ENCODE peak calls at places on chromosomes 2 and 18, in five cellular contexts. One of them, this sample, is unnamed.

GRCh38 chr18:55841314-55841713 is 253.3 kb upstream of the TCF4 start:
- DNase-seq in CD8-positive, alpha-beta memory T cell: no peak
- DNase-seq in left ventricle myocardium superior: no peak
- DNase-seq in HCT116: no peak
- DNase-seq in endodermal cell: no peak
- DNase-seq in this sample: no peak

GRCh38 chr2:119671011-119671410 is 8.0 kb upstream of the TMEM177 start:
- DNase-seq in CD8-positive, alpha-beta memory T cell: no peak
- DNase-seq in left ventricle myocardium superior: no peak
- DNase-seq in HCT116: no peak
- DNase-seq in endodermal cell: peak; percentile 14
- DNase-seq in this sample: no peak

GRCh38 chr18:55999641-56000040 is 411.6 kb upstream of the TCF4 start:
- DNase-seq in CD8-positive, alpha-beta memory T cell: no peak
- DNase-seq in left ventricle myocardium superior: no peak
- DNase-seq in HCT116: no peak
- DNase-seq in endodermal cell: no peak
- DNase-seq in this sample: no peak

GRCh38 chr18:11398625-11399024 is 210.8 kb upstream of the SLC35G4 start:
- DNase-seq in CD8-positive, alpha-beta memory T cell: no peak
- DNase-seq in left ventricle myocardium superior: no peak
- DNase-seq in HCT116: peak; percentile 4
- DNase-seq in endodermal cell: no peak
- DNase-seq in this sample: no peak

GRCh38 chr2:12169721-12170120 is 423.3 kb downstream of the LPIN1 start:
- DNase-seq in CD8-positive, alpha-beta memory T cell: no peak
- DNase-seq in left ventricle myocardium superior: peak; percentile 37
- DNase-seq in HCT116: no peak
- DNase-seq in endodermal cell: no peak
- DNase-seq in this sample: no peak

GRCh38 chr2:190119948-190120347 is 57.4 kb upstream of the MSTN start:
- DNase-seq in CD8-positive, alpha-beta memory T cell: no peak
- DNase-seq in left ventricle myocardium superior: no peak
- DNase-seq in HCT116: no peak
- DNase-seq in endodermal cell: peak; percentile 58
- DNase-seq in this sample: no peak

GRCh38 chr18:57802166-57802868 is 798 bp downstream of the ATP8B1 start:
- DNase-seq in CD8-positive, alpha-beta memory T cell: no peak
- DNase-seq in left ventricle myocardium superior: no peak
- DNase-seq in HCT116: no peak
- DNase-seq in endodermal cell: peak; percentile 80
- DNase-seq in this sample: no peak

GRCh38 chr2:14608245-14608644 is 24.3 kb upstream of the LRATD1 start:
- DNase-seq in CD8-positive, alpha-beta memory T cell: no peak
- DNase-seq in left ventricle myocardium superior: no peak
- DNase-seq in HCT116: no peak
- DNase-seq in endodermal cell: no peak
- DNase-seq in this sample: no peak

GRCh38 chr18:48539406-48540328 is 836 bp downstream of the CTIF start:
- DNase-seq in CD8-positive, alpha-beta memory T cell: no peak
- DNase-seq in left ventricle myocardium superior: peak; percentile 60
- DNase-seq in HCT116: no peak
- DNase-seq in endodermal cell: peak; percentile 85
- DNase-seq in this sample: peak; percentile 35

GRCh38 chr2:226578373-226578772 is 221.2 kb downstream of the IRS1 start:
- DNase-seq in CD8-positive, alpha-beta memory T cell: no peak
- DNase-seq in left ventricle myocardium superior: no peak
- DNase-seq in HCT116: no peak
- DNase-seq in endodermal cell: no peak
- DNase-seq in this sample: no peak

GRCh38 chr2:240593703-240594451 is 7.3 kb downstream of the CAPN10 start:
- DNase-seq in CD8-positive, alpha-beta memory T cell: no peak
- DNase-seq in left ventricle myocardium superior: peak; percentile 87
- DNase-seq in HCT116: no peak
- DNase-seq in endodermal cell: no peak
- DNase-seq in this sample: no peak

GRCh38 chr2:129934044-129934822 is 45.2 kb upstream of the RAB6C start:
- DNase-seq in CD8-positive, alpha-beta memory T cell: no peak
- DNase-seq in left ventricle myocardium superior: peak; percentile 46
- DNase-seq in HCT116: no peak
- DNase-seq in endodermal cell: peak; percentile 68
- DNase-seq in this sample: no peak

GRCh38 chr2:174450021-174450816 is 36.6 kb downstream of the GPR155 start:
- DNase-seq in CD8-positive, alpha-beta memory T cell: no peak
- DNase-seq in left ventricle myocardium superior: no peak
- DNase-seq in HCT116: no peak
- DNase-seq in endodermal cell: no peak
- DNase-seq in this sample: no peak

GRCh38 chr2:26605195-26605968 is 35.8 kb downstream of the CIB4 start:
- DNase-seq in CD8-positive, alpha-beta memory T cell: no peak
- DNase-seq in left ventricle myocardium superior: no peak
- DNase-seq in HCT116: peak; percentile 61
- DNase-seq in endodermal cell: peak; percentile 90
- DNase-seq in this sample: peak; percentile 60

GRCh38 chr2:229896857-229897256 is 25.0 kb downstream of the TRIP12 start:
- DNase-seq in CD8-positive, alpha-beta memory T cell: no peak
- DNase-seq in left ventricle myocardium superior: no peak
- DNase-seq in HCT116: no peak
- DNase-seq in endodermal cell: no peak
- DNase-seq in this sample: no peak

GRCh38 chr18:48990497-48991298 is 39.9 kb upstream of the SMAD7 start:
- DNase-seq in CD8-positive, alpha-beta memory T cell: no peak
- DNase-seq in left ventricle myocardium superior: no peak
- DNase-seq in HCT116: no peak
- DNase-seq in endodermal cell: peak; percentile 67
- DNase-seq in this sample: peak; percentile 25

GRCh38 chr2:223952280-223952968 is 4.8 kb upstream of the MRPL44 start:
- DNase-seq in CD8-positive, alpha-beta memory T cell: no peak
- DNase-seq in left ventricle myocardium superior: no peak
- DNase-seq in HCT116: no peak
- DNase-seq in endodermal cell: no peak
- DNase-seq in this sample: no peak

GRCh38 chr18:48688961-48689360 is 150.1 kb downstream of the CTIF start:
- DNase-seq in CD8-positive, alpha-beta memory T cell: no peak
- DNase-seq in left ventricle myocardium superior: no peak
- DNase-seq in HCT116: no peak
- DNase-seq in endodermal cell: no peak
- DNase-seq in this sample: no peak

GRCh38 chr18:47528343-47528742 is 276.9 kb upstream of the SKOR2 start:
- DNase-seq in CD8-positive, alpha-beta memory T cell: no peak
- DNase-seq in left ventricle myocardium superior: no peak
- DNase-seq in HCT116: no peak
- DNase-seq in endodermal cell: no peak
- DNase-seq in this sample: no peak

GRCh38 chr2:169131587-169132512 is 62.5 kb downstream of the DHRS9 start:
- DNase-seq in CD8-positive, alpha-beta memory T cell: no peak
- DNase-seq in left ventricle myocardium superior: no peak
- DNase-seq in HCT116: peak; percentile 77
- DNase-seq in endodermal cell: no peak
- DNase-seq in this sample: peak; percentile 76

GRCh38 chr2:239951117-239951734 is 73.9 kb downstream of the NDUFA10 start:
- DNase-seq in CD8-positive, alpha-beta memory T cell: no peak
- DNase-seq in left ventricle myocardium superior: no peak
- DNase-seq in HCT116: no peak
- DNase-seq in endodermal cell: no peak
- DNase-seq in this sample: no peak

GRCh38 chr2:100984892-100985307 is 17.2 kb upstream of the RPL31 start:
- DNase-seq in CD8-positive, alpha-beta memory T cell: peak; percentile 69
- DNase-seq in left ventricle myocardium superior: peak; percentile 84
- DNase-seq in HCT116: peak; percentile 64
- DNase-seq in endodermal cell: peak; percentile 90
- DNase-seq in this sample: peak; percentile 73

GRCh38 chr18:8140841-8141501 is 468.3 kb upstream of the RAB12 start:
- DNase-seq in CD8-positive, alpha-beta memory T cell: no peak
- DNase-seq in left ventricle myocardium superior: peak; percentile 64
- DNase-seq in HCT116: no peak
- DNase-seq in endodermal cell: peak; percentile 48
- DNase-seq in this sample: peak; percentile 57

GRCh38 chr2:57544626-57545025 is 502.0 kb upstream of the VRK2 start:
- DNase-seq in CD8-positive, alpha-beta memory T cell: no peak
- DNase-seq in left ventricle myocardium superior: no peak
- DNase-seq in HCT116: no peak
- DNase-seq in endodermal cell: no peak
- DNase-seq in this sample: no peak

GRCh38 chr2:72089537-72089936 is 58.1 kb downstream of the CYP26B1 start:
- DNase-seq in CD8-positive, alpha-beta memory T cell: no peak
- DNase-seq in left ventricle myocardium superior: no peak
- DNase-seq in HCT116: no peak
- DNase-seq in endodermal cell: peak; percentile 22
- DNase-seq in this sample: no peak

GRCh38 chr2:14220101-14220500 is 412.4 kb upstream of the LRATD1 start:
- DNase-seq in CD8-positive, alpha-beta memory T cell: no peak
- DNase-seq in left ventricle myocardium superior: no peak
- DNase-seq in HCT116: no peak
- DNase-seq in endodermal cell: no peak
- DNase-seq in this sample: no peak

GRCh38 chr2:85189606-85190270 is 56.5 kb downstream of the TCF7L1 start:
- DNase-seq in CD8-positive, alpha-beta memory T cell: no peak
- DNase-seq in left ventricle myocardium superior: no peak
- DNase-seq in HCT116: no peak
- DNase-seq in endodermal cell: no peak
- DNase-seq in this sample: no peak

GRCh38 chr2:32012872-32013271 is 2.1 kb upstream of the MEMO1 start:
- DNase-seq in CD8-positive, alpha-beta memory T cell: no peak
- DNase-seq in left ventricle myocardium superior: no peak
- DNase-seq in HCT116: no peak
- DNase-seq in endodermal cell: no peak
- DNase-seq in this sample: no peak

GRCh38 chr2:62304429-62305417 is 108.8 kb downstream of the B3GNT2 start:
- DNase-seq in CD8-positive, alpha-beta memory T cell: peak; percentile 40
- DNase-seq in left ventricle myocardium superior: peak; percentile 55
- DNase-seq in HCT116: peak; percentile 94
- DNase-seq in endodermal cell: peak; percentile 87
- DNase-seq in this sample: peak; percentile 96

GRCh38 chr18:9535430-9535972 is 60.2 kb downstream of the RALBP1 start:
- DNase-seq in CD8-positive, alpha-beta memory T cell: no peak
- DNase-seq in left ventricle myocardium superior: no peak
- DNase-seq in HCT116: no peak
- DNase-seq in endodermal cell: no peak
- DNase-seq in this sample: no peak

GRCh38 chr18:3871687-3872086 is 421.7 kb downstream of the TGIF1 start:
- DNase-seq in CD8-positive, alpha-beta memory T cell: no peak
- DNase-seq in left ventricle myocardium superior: no peak
- DNase-seq in HCT116: no peak
- DNase-seq in endodermal cell: no peak
- DNase-seq in this sample: no peak

GRCh38 chr2:102421890-102422759 is 835 bp upstream of the IL18RAP start:
- DNase-seq in CD8-positive, alpha-beta memory T cell: no peak
- DNase-seq in left ventricle myocardium superior: no peak
- DNase-seq in HCT116: no peak
- DNase-seq in endodermal cell: no peak
- DNase-seq in this sample: peak; percentile 57